ENCODE peak calls at places on chromosome 9, in four cellular contexts. R is left lung, V is A549, E is HCT116. P is an unnamed sample.

GRCh38 chr9:125536184-125537152 is 170.5 kb downstream of the MAPKAP1 start:
- DNase-seq in R (no peak), V (no peak), E (no peak), P (no peak)

GRCh38 chr9:99690573-99690972 is 131.1 kb upstream of the NR4A3 start:
- DNase-seq in V (no peak), E (no peak), R (no peak), P (no peak)

GRCh38 chr9:91060520-91061343 is 259.1 kb downstream of the SYK start:
- DNase-seq in R (no peak), E (no peak), V (peak; percentile 91), P (no peak)

GRCh38 chr9:124281934-124282351 is 24.2 kb downstream of the NEK6 start:
- DNase-seq in R (no peak), V (no peak), E (no peak), P (peak; percentile 70)

GRCh38 chr9:36791204-36791948 is 218.7 kb downstream of the MELK start:
- DNase-seq in V (no peak), R (no peak), E (no peak), P (no peak)

GRCh38 chr9:89382026-89382986 is 64.0 kb downstream of the SECISBP2 start:
- DNase-seq in E (no peak), R (no peak), V (no peak), P (no peak)

GRCh38 chr9:87834357-87834756 is 48.3 kb upstream of the SPATA31E1 start:
- DNase-seq in R (no peak), E (peak; percentile 29), V (peak; percentile 10), P (no peak)

GRCh38 chr9:90921104-90921503 is 119.5 kb downstream of the SYK start:
- DNase-seq in E (no peak), R (peak; percentile 79), V (no peak), P (peak; percentile 77)

GRCh38 chr9:128282500-128282899 is 6.4 kb downstream of the SWI5 start:
- DNase-seq in V (no peak), E (no peak), R (no peak), P (no peak)

GRCh38 chr9:130240410-130241197 is 25.0 kb upstream of the HMCN2 start:
- DNase-seq in V (peak; percentile 78), E (peak; percentile 53), R (no peak), P (no peak)

GRCh38 chr9:71725590-71726338 is 42.5 kb downstream of the CEMIP2 start:
- DNase-seq in E (peak; percentile 79), R (no peak), V (peak; percentile 93), P (no peak)

GRCh38 chr9:127877566-127877998 is at the start of gene AK1:
- DNase-seq in R (peak; percentile 93), V (no peak), E (no peak), P (peak; percentile 88)

GRCh38 chr9:77417570-77417969 is 230.6 kb downstream of the GNA14 start:
- DNase-seq in R (no peak), V (peak; percentile 31), E (no peak), P (no peak)

GRCh38 chr9:37005517-37006140 is 28.4 kb downstream of the PAX5 start:
- DNase-seq in E (no peak), V (no peak), R (no peak), P (no peak)

GRCh38 chr9:33143241-33143642 is 23.9 kb downstream of the B4GALT1 start:
- DNase-seq in R (no peak), E (no peak), V (peak; percentile 29), P (peak; percentile 61)

GRCh38 chr9:110123364-110124095 is 84.4 kb downstream of the C9orf152 start:
- DNase-seq in V (peak; percentile 45), R (no peak), E (no peak), P (no peak)

GRCh38 chr9:15246243-15246642 is 60.8 kb downstream of the TTC39B start:
- DNase-seq in V (no peak), R (no peak), E (no peak), P (no peak)

GRCh38 chr9:134808393-134808792 is 72.2 kb upstream of the FCN2 start:
- DNase-seq in E (no peak), V (no peak), R (no peak), P (no peak)

GRCh38 chr9:126499911-126500599 is 113.7 kb upstream of the LMX1B start:
- DNase-seq in V (peak; percentile 24), R (peak; percentile 74), E (no peak), P (peak; percentile 41)

GRCh38 chr9:127825319-127826051 is 22.8 kb downstream of the FPGS start:
- DNase-seq in R (no peak), E (no peak), V (peak; percentile 45), P (peak; percentile 66)

GRCh38 chr9:101307041-101307440 is 77.8 kb downstream of the BAAT start:
- DNase-seq in E (no peak), R (no peak), V (no peak), P (no peak)

GRCh38 chr9:110619831-110620230 is 40.3 kb upstream of the SVEP1 start:
- DNase-seq in V (no peak), E (no peak), R (no peak), P (no peak)

GRCh38 chr9:85536076-85536475 is 205.7 kb downstream of the AGTPBP1 start:
- DNase-seq in E (no peak), R (no peak), V (no peak), P (peak; percentile 62)

GRCh38 chr9:116275418-116276295 is 122.1 kb downstream of the PAPPA start:
- DNase-seq in V (no peak), R (no peak), E (no peak), P (no peak)

GRCh38 chr9:96241391-96241809 is 60.6 kb downstream of the HSD17B3 start:
- DNase-seq in E (peak; percentile 82), R (no peak), V (no peak), P (no peak)

GRCh38 chr9:136112541-136112940 is 6.1 kb downstream of the TMEM250 start:
- DNase-seq in R (no peak), V (no peak), E (no peak), P (no peak)

GRCh38 chr9:5073701-5074100 is 88.6 kb downstream of the JAK2 start:
- DNase-seq in V (no peak), E (no peak), R (no peak), P (no peak)

GRCh38 chr9:127519301-127520166 is 68.2 kb downstream of the LRSAM1 start:
- DNase-seq in E (no peak), V (no peak), R (peak; percentile 80), P (no peak)

GRCh38 chr9:98568234-98568922 is 140.4 kb downstream of the GABBR2 start:
- DNase-seq in R (no peak), V (no peak), E (no peak), P (no peak)

GRCh38 chr9:76859860-76860259 is 46.1 kb downstream of the PRUNE2 start:
- DNase-seq in E (no peak), R (no peak), V (no peak), P (no peak)

GRCh38 chr9:109440797-109441287 is 57.3 kb downstream of the PTPN3 start:
- DNase-seq in R (no peak), V (peak; percentile 82), E (peak; percentile 67), P (no peak)

GRCh38 chr9:33248606-33249005 is 8.6 kb downstream of the SPINK4 start:
- DNase-seq in R (no peak), V (no peak), E (no peak), P (no peak)

GRCh38 chr9:94014845-94015244 is 59.7 kb upstream of the BARX1 start:
- DNase-seq in E (no peak), V (no peak), R (peak; percentile 15), P (no peak)

GRCh38 chr9:107043886-107044285 is 180.9 kb downstream of the ZNF462 start:
- DNase-seq in V (no peak), E (no peak), R (peak; percentile 45), P (no peak)
- H3K4me1 ChIP-seq in V (no peaks in the 10 kb centered on the region), E (no peaks in the 10 kb centered on the region), R (no peaks in the 10 kb centered on the region), P (no peaks in the 10 kb centered on the region)

GRCh38 chr9:18499987-18500386 is 26.0 kb downstream of the ADAMTSL1 start:
- DNase-seq in V (no peak), R (no peak), E (no peak), P (no peak)
- H3K27ac ChIP-seq in V (no peak overlapping the region), R (no peak overlapping the region), E (no peak overlapping the region), P (no peak overlapping the region)

GRCh38 chr9:137685886-137686420 is 67.1 kb downstream of the EHMT1 start:
- DNase-seq in R (no peak), V (no peak), E (no peak), P (no peak)

GRCh38 chr9:137683307-137683864 is 64.6 kb downstream of the EHMT1 start:
- DNase-seq in R (no peak), V (no peak), E (no peak), P (no peak)

GRCh38 chr9:137682431-137682991 is 63.7 kb downstream of the EHMT1 start:
- DNase-seq in E (no peak), V (no peak), R (no peak), P (no peak)

GRCh38 chr9:137688261-137688660 is 69.5 kb downstream of the EHMT1 start:
- DNase-seq in E (no peak), V (no peak), R (no peak), P (no peak)

DNA sequence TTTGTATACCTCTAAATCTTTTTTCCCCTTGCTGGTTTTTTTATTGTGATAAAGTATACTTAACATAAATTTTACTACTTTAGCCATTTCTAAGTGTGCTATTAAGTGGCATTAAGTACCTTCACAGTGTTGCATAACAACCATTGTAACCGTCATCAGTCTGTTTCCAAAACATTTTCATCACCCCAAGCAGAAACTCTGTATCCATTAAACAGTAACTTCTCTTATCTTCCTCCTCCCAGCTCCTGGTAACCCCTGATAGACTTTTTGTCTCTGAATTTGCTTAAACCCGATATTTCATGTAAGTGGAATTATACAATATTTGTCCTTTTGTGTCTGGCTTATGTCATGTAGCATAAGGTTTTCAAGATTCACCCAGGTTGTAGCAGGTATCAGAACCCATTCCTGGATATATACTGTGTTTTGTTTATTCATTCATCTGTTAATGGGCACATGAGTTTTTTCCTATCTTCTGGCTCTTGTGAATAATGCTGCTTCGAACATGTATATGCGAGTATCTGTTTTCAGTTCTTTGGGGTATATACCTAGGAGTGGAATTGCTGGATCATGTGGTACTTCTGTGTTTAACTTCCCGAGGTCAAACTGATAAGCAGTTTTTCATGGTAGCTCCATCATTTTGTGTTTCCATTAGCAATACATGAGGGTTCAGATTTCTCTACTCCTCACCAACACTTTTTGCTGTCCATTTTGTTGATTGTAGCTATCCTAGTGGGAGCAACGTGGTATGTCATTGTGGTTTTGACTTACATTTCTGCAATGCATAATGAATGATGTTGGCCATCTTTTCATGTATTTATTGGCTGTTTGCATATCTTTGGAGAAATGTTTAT is 66.5 kb downstream of the EHMT1 start:
- DNase-seq in R (no peak), V (no peak), E (no peak), P (no peak)
- TF ChIP-seq CTCF in R (no peak), V (no peak), E (no peak), P (no peak)

GRCh38 chr9:106893088-106893487 is 30.1 kb downstream of the ZNF462 start:
- DNase-seq in E (peak; percentile 47), R (no peak), V (peak; percentile 69), P (no peak)

GRCh38 chr9:106897223-106897622 is 34.3 kb downstream of the ZNF462 start:
- DNase-seq in R (no peak), E (no peak), V (peak; percentile 15), P (no peak)

GRCh38 chr9:106897681-106898080 is 34.7 kb downstream of the ZNF462 start:
- DNase-seq in R (no peak), V (no peak), E (no peak), P (no peak)

GRCh38 chr9:106892632-106893031 is 29.7 kb downstream of the ZNF462 start:
- DNase-seq in R (peak; percentile 42), V (peak; percentile 90), E (peak; percentile 89), P (peak; percentile 59)

DNA sequence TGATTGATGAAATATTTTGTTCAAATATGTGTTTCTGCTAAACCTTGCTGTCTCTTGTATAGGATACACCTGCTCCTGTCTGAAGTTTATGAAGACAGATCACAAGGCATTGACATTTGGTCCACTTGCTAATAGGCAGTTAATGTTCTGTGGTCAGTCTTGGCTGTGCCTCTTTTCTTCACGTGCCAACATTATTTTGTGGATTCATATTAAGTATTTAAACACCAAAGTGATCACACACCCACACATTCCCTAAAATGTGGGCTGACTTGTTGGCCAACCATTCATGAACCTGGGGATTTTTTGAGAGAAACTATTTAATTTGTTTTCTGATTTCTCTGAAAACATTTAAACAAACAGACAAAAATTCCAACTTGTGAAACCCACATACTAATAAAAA is 33.7 kb downstream of the ZNF462 start:
- DNase-seq in E (no peak), R (no peak), V (no peak), P (no peak)
- H3K4me1 ChIP-seq in E (peaks cover 20% of the 10 kb centered on the region), R (peaks cover 7% of the 10 kb centered on the region), V (peaks cover 49% of the 10 kb centered on the region), P (peaks cover 13% of the 10 kb centered on the region)